ENCODE peak calls at places on chromosomes 11 and 22, in four cellular contexts. One of them, this sample, is unnamed. For H3K9me3, the result is how much of the 10 kb centered on the place peaks cover.

GRCh38 chr11:122556605-122557004 is 98.9 kb upstream of the UBASH3B start:
- DNase-seq in PC-9: peak
- DNase-seq in tibial nerve: no peak
- DNase-seq in heart right ventricle: no peak
- DNase-seq in this sample: no peak

GRCh38 chr11:43943357-43943930 is 1.0 kb downstream of the C11orf96 start:
- DNase-seq in PC-9: no peak
- DNase-seq in tibial nerve: no peak
- DNase-seq in heart right ventricle: no peak
- DNase-seq in this sample: no peak

GRCh38 chr22:19213496-19214473 is 35.2 kb upstream of the SLC25A1 start:
- DNase-seq in PC-9: no peak
- DNase-seq in tibial nerve: no peak
- DNase-seq in heart right ventricle: no peak
- DNase-seq in this sample: no peak

GRCh38 chr22:27100323-27100722 is 442.9 kb downstream of the MIAT start:
- DNase-seq in PC-9: no peak
- DNase-seq in tibial nerve: no peak
- DNase-seq in heart right ventricle: peak
- DNase-seq in this sample: no peak

GRCh38 chr11:64900263-64900678 is 16.7 kb downstream of the ATG2A start:
- DNase-seq in PC-9: no peak
- DNase-seq in tibial nerve: no peak
- DNase-seq in heart right ventricle: no peak
- DNase-seq in this sample: no peak

GRCh38 chr22:50086526-50086925 is 1.3 kb upstream of the MLC1 start:
- DNase-seq in PC-9: no peak
- DNase-seq in tibial nerve: peak
- DNase-seq in heart right ventricle: no peak
- DNase-seq in this sample: no peak

GRCh38 chr11:74255741-74256369 is 55.6 kb downstream of the P4HA3 start:
- DNase-seq in PC-9: peak
- DNase-seq in tibial nerve: peak
- DNase-seq in heart right ventricle: peak
- DNase-seq in this sample: no peak

GRCh38 chr22:24474221-24474620 is 20.9 kb upstream of the UPB1 start:
- DNase-seq in PC-9: peak
- DNase-seq in tibial nerve: no peak
- DNase-seq in heart right ventricle: no peak
- DNase-seq in this sample: no peak

GRCh38 chr11:65770951-65771567 is 9.7 kb downstream of the AP5B1 start:
- DNase-seq in PC-9: no peak
- DNase-seq in tibial nerve: no peak
- DNase-seq in heart right ventricle: no peak
- DNase-seq in this sample: no peak

GRCh38 chr11:2691991-2692841 is 7.6 kb downstream of the KCNQ1OT1 start:
- DNase-seq in PC-9: peak
- DNase-seq in tibial nerve: no peak
- DNase-seq in heart right ventricle: no peak
- DNase-seq in this sample: peak

GRCh38 chr11:73325036-73325981 is 17.2 kb downstream of the ARHGEF17 start:
- DNase-seq in PC-9: no peak
- DNase-seq in tibial nerve: no peak
- DNase-seq in heart right ventricle: no peak
- DNase-seq in this sample: no peak

GRCh38 chr11:121347094-121347493 is 54.5 kb downstream of the SC5D start:
- DNase-seq in PC-9: no peak
- DNase-seq in tibial nerve: no peak
- DNase-seq in heart right ventricle: no peak
- DNase-seq in this sample: no peak

GRCh38 chr11:126360049-126360446 is 4.6 kb downstream of the ST3GAL4 start:
- DNase-seq in PC-9: no peak
- DNase-seq in tibial nerve: no peak
- DNase-seq in heart right ventricle: no peak
- DNase-seq in this sample: no peak

GRCh38 chr22:46070722-46071450 is 79.4 kb upstream of the PPARA start:
- DNase-seq in PC-9: peak
- DNase-seq in tibial nerve: no peak
- DNase-seq in heart right ventricle: no peak
- DNase-seq in this sample: peak

GRCh38 chr11:104764718-104765045 is 133.6 kb downstream of the CASP12 start:
- DNase-seq in PC-9: no peak
- DNase-seq in tibial nerve: no peak
- DNase-seq in heart right ventricle: no peak
- DNase-seq in this sample: no peak

GRCh38 chr11:3911908-3912505 is 56.5 kb downstream of the STIM1 start:
- DNase-seq in PC-9: no peak
- DNase-seq in tibial nerve: no peak
- DNase-seq in heart right ventricle: no peak
- DNase-seq in this sample: no peak
- TF ChIP-seq CTCF in PC-9: no peak
- TF ChIP-seq CTCF in tibial nerve: no peak
- TF ChIP-seq CTCF in heart right ventricle: no peak
- TF ChIP-seq CTCF in this sample: no peak

GRCh38 chr11:50275133-50275532 is 242.5 kb downstream of the OR4C45 start:
- DNase-seq in PC-9: no peak
- DNase-seq in tibial nerve: no peak
- DNase-seq in heart right ventricle: no peak
- DNase-seq in this sample: no peak
- H3K9me3 ChIP-seq in PC-9: under half
- H3K9me3 ChIP-seq in tibial nerve: under half
- H3K9me3 ChIP-seq in heart right ventricle: under half
- H3K9me3 ChIP-seq in this sample: under half

DNA sequence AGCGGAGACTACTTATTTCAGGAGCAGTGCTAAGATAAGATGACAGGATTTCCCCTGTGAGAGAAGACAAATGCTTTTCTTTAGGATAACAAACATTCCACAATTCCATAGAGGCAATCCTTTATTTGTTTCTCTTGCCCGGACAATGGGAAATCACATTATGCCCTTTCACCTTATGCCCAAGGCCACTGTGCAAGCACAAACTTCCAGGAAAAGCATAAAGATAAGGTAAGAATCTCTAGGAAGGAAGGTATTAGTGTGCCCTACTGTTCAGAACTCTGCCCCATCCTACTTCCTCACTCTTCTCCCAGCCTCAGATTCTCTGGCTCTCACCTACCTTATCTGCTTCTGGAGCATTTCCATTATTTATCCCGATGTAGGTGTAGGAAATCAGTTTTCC is 23.1 kb upstream of the RDX start:
- DNase-seq in PC-9: no peak
- DNase-seq in tibial nerve: no peak
- DNase-seq in heart right ventricle: no peak
- DNase-seq in this sample: no peak
- TF ChIP-seq CTCF in PC-9: no peak
- TF ChIP-seq CTCF in tibial nerve: no peak
- TF ChIP-seq CTCF in heart right ventricle: no peak
- TF ChIP-seq CTCF in this sample: no peak

GRCh38 chr22:36422287-36423014 is 34.7 kb upstream of the MYH9 start:
- DNase-seq in PC-9: no peak
- DNase-seq in tibial nerve: no peak
- DNase-seq in heart right ventricle: no peak
- DNase-seq in this sample: peak

GRCh38 chr22:36419912-36420882 is 32.4 kb upstream of the MYH9 start:
- DNase-seq in PC-9: no peak
- DNase-seq in tibial nerve: peak
- DNase-seq in heart right ventricle: peak
- DNase-seq in this sample: peak

GRCh38 chr22:36424901-36425579 is 37.3 kb upstream of the MYH9 start:
- DNase-seq in PC-9: no peak
- DNase-seq in tibial nerve: no peak
- DNase-seq in heart right ventricle: no peak
- DNase-seq in this sample: no peak

GRCh38 chr22:36425977-36426523 is 38.3 kb upstream of the MYH9 start:
- DNase-seq in PC-9: no peak
- DNase-seq in tibial nerve: no peak
- DNase-seq in heart right ventricle: peak
- DNase-seq in this sample: peak

DNA sequence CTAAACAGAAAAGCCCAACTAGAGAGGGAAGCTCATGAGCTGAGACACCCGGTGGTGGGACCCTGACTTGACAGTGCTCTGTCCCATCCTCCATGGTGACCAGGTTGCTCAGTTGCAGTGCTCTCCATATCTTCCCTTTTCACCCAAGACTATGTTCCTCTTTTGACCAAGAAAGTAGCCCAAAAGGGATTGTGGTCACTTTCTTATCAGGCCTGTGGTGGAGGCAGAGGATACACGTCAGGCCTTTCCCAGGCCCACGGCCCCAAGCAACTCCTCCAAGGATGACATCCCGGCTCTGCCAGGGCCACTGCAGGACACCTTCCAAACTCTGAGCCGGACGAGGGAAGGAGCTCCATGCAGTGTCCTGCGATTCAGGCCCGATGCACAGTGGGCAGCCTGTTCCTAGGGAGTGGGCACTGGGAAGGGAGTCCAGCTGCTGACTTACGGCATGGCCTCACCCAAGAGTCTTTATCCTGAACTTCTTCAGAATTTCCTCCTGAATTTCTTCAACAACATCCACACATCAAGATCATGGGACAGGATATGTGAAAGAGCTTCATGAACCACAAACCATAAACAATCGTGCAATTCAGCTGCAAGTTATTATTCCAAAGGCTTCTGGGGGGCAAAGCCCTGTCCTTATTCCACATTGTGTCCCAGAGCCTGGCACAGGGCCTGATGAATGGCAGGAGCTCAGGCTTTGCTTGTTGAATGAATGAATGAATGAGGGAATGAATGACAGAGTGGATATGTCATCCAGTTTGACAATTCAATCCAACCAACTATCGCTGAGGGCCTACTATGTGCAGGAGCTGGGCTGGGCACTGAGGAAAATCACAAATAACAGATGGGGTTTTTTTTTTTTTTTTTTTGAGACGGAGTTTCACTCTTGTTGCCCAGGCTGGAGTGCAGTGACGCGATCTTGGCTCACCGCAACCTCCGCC is 36.0 kb upstream of the MYH9 start:
- DNase-seq in PC-9: no peak
- DNase-seq in tibial nerve: no peak
- DNase-seq in heart right ventricle: no peak
- DNase-seq in this sample: no peak
- H3K9me3 ChIP-seq in PC-9: under half
- H3K9me3 ChIP-seq in tibial nerve: under half
- H3K9me3 ChIP-seq in heart right ventricle: under half
- H3K9me3 ChIP-seq in this sample: under half

DNA sequence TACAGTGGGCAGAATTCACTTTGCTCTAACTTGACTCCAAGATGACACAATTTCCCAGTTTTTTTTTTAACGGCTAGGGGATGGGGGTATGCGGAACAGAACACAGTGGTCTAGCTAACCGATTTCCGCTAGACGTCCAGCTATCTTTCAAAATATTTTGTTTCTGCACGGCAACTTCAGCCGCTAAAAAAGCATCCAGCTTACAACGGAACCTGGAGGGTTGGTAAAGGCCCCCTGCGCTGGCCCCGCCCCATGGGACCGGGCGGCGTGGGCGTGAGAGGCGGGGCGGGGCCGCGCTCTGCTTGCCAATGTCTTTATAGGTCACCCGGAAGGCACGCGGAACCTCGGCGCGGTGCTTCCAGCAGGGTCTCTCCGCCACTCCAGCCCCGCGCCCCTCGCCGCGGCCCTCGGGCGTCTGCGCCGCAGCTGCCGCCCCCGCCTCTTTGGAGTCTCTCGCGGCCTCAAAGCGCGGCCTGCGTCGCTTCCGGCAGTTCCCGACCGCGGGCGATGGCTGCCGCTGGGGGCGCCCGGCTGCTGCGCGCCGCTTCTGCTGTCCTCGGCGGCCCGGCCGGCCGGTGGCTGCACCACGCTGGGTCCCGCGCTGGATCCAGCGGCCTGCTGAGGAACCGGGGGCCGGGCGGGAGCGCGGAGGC is at the start of gene FDX1:
- DNase-seq in PC-9: peak
- DNase-seq in tibial nerve: peak
- DNase-seq in heart right ventricle: peak
- DNase-seq in this sample: peak
- TF ChIP-seq CTCF in PC-9: no peak
- TF ChIP-seq CTCF in tibial nerve: peak
- TF ChIP-seq CTCF in heart right ventricle: peak
- TF ChIP-seq CTCF in this sample: peak